ENCODE peak calls at places on chromosome 10, in ten cellular contexts. U is stimulated activated CD4-positive, alpha-beta T cell treated with anti-CD3 and anti-CD28 coated beads, Interleukin-4, amount 100 ng/mL, for 48 hours; V is amygdala; O is MV-4-11; Q is transverse colon; L is activated T-cell treated with anti-CD3 and anti-CD28 coated beads for 24 hours; H is SW480; X is brain microvascular endothelial cell; D is H4; Y is B cell. S is an unnamed sample.

GRCh38 chr10:93465806-93466675 is 16.1 kb downstream of the MYOF start:
- DNase-seq in U (no peak), V (no peak), O (no peak), Q (peak; percentile 87), L (no peak), H (peak; percentile 91), X (peak; percentile 89), D (peak; percentile 96), Y (no peak), S (no peak)

GRCh38 chr10:80413152-80413996 is 5.0 kb downstream of the PRXL2A start:
- DNase-seq in U (no peak), V (no peak), O (peak; percentile 75), Q (no peak), L (no peak), H (no peak), X (peak; percentile 59), D (peak; percentile 88), Y (no peak), S (no peak)

GRCh38 chr10:73879296-73880173 is 5.2 kb upstream of the CAMK2G start:
- DNase-seq in U (peak; percentile 92), V (peak; percentile 27), O (peak; percentile 88), Q (peak; percentile 93), L (peak; percentile 88), H (peak; percentile 83), X (peak; percentile 64), D (peak; percentile 84), Y (peak; percentile 98), S (peak; percentile 85)

GRCh38 chr10:34407227-34407626 is 407.9 kb downstream of the PARD3 start:
- DNase-seq in U (no peak), V (no peak), O (peak; percentile 80), Q (no peak), L (no peak), H (no peak), X (peak; percentile 73), D (peak; percentile 24), Y (no peak), S (no peak)

GRCh38 chr10:47348661-47349470 is 703 bp downstream of the RBP3 start:
- DNase-seq in U (no peak), V (no peak), O (no peak), Q (no peak), L (no peak), H (no peak), X (no peak), D (no peak), Y (no peak), S (no peak)

GRCh38 chr10:124534231-124534798 is 72.7 kb downstream of the LHPP start:
- DNase-seq in U (no peak), V (no peak), O (peak; percentile 23), Q (peak; percentile 58), L (no peak), H (peak; percentile 10), X (no peak), D (no peak), Y (peak; percentile 71), S (no peak)

GRCh38 chr10:77409697-77410471 is 227.7 kb downstream of the KCNMA1 start:
- DNase-seq in U (no peak), V (no peak), O (no peak), Q (peak; percentile 83), L (no peak), H (peak; percentile 61), X (no peak), D (no peak), Y (no peak), S (no peak)

GRCh38 chr10:26881600-26882331 is 21.0 kb upstream of the ABI1 start:
- DNase-seq in U (no peak), V (no peak), O (peak; percentile 53), Q (no peak), L (no peak), H (peak; percentile 77), X (peak; percentile 20), D (peak; percentile 48), Y (peak; percentile 71), S (peak; percentile 62)

GRCh38 chr10:5283305-5284158 is 81.2 kb upstream of the UCN3 start:
- DNase-seq in U (peak; percentile 30), V (no peak), O (peak; percentile 82), Q (peak; percentile 76), L (no peak), H (peak; percentile 70), X (peak; percentile 36), D (peak; percentile 49), Y (peak; percentile 22), S (no peak)

GRCh38 chr10:133276100-133276434 is 601 bp downstream of the ADAM8 start:
- DNase-seq in U (no peak), V (no peak), O (no peak), Q (no peak), L (no peak), H (no peak), X (no peak), D (no peak), Y (no peak), S (no peak)

GRCh38 chr10:58104419-58104818 is 163.3 kb downstream of the IPMK start:
- DNase-seq in U (no peak), V (no peak), O (no peak), Q (no peak), L (no peak), H (no peak), X (no peak), D (no peak), Y (no peak), S (no peak)

GRCh38 chr10:67760272-67760671 is 64.3 kb upstream of the CTNNA3 start:
- DNase-seq in U (no peak), V (no peak), O (no peak), Q (no peak), L (no peak), H (no peak), X (no peak), D (no peak), Y (no peak), S (no peak)

GRCh38 chr10:48964038-48964437 is 24.4 kb upstream of the LRRC18 start:
- DNase-seq in U (no peak), V (no peak), O (no peak), Q (no peak), L (no peak), H (no peak), X (no peak), D (no peak), Y (no peak), S (no peak)

GRCh38 chr10:129328531-129328930 is 138.5 kb upstream of the MGMT start:
- DNase-seq in U (no peak), V (no peak), O (no peak), Q (no peak), L (no peak), H (peak; percentile 13), X (peak; percentile 11), D (no peak), Y (no peak), S (no peak)

GRCh38 chr10:110709964-110710587 is 65.9 kb downstream of the RBM20 start:
- DNase-seq in U (no peak), V (no peak), O (no peak), Q (no peak), L (no peak), H (no peak), X (no peak), D (no peak), Y (no peak), S (no peak)

GRCh38 chr10:30462513-30462912 is 28.5 kb downstream of the MAP3K8 start:
- DNase-seq in U (no peak), V (no peak), O (no peak), Q (no peak), L (no peak), H (no peak), X (no peak), D (no peak), Y (no peak), S (no peak)

GRCh38 chr10:517236-517635 is 172.2 kb downstream of the DIP2C start:
- DNase-seq in U (no peak), V (no peak), O (no peak), Q (no peak), L (no peak), H (no peak), X (no peak), D (no peak), Y (no peak), S (no peak)

GRCh38 chr10:79176052-79176501 is 107.3 kb downstream of the ZMIZ1 start:
- DNase-seq in U (no peak), V (no peak), O (no peak), Q (no peak), L (no peak), H (no peak), X (no peak), D (no peak), Y (no peak), S (no peak)

GRCh38 chr10:110016037-110016436 is 8.3 kb downstream of the ADD3 start:
- DNase-seq in U (no peak), V (no peak), O (no peak), Q (no peak), L (no peak), H (no peak), X (no peak), D (no peak), Y (no peak), S (no peak)

GRCh38 chr10:116768786-116769185 is 26.4 kb upstream of the HSPA12A start:
- DNase-seq in U (no peak), V (no peak), O (no peak), Q (no peak), L (no peak), H (no peak), X (no peak), D (no peak), Y (no peak), S (no peak)

GRCh38 chr10:91046891-91047290 is 126.0 kb upstream of the ANKRD1 start:
- DNase-seq in U (no peak), V (no peak), O (no peak), Q (no peak), L (no peak), H (no peak), X (no peak), D (no peak), Y (no peak), S (no peak)

GRCh38 chr10:122140941-122141623 is 130.0 kb upstream of the BTBD16 start:
- DNase-seq in U (no peak), V (no peak), O (peak; percentile 95), Q (peak; percentile 75), L (no peak), H (peak; percentile 84), X (peak; percentile 93), D (peak; percentile 89), Y (no peak), S (no peak)

GRCh38 chr10:28480566-28480965 is 52.4 kb upstream of the WAC start:
- DNase-seq in U (no peak), V (no peak), O (no peak), Q (no peak), L (no peak), H (no peak), X (no peak), D (no peak), Y (no peak), S (no peak)

GRCh38 chr10:3652886-3653285 is 132.1 kb downstream of the KLF6 start:
- DNase-seq in U (peak; percentile 33), V (no peak), O (peak; percentile 15), Q (no peak), L (peak; percentile 20), H (no peak), X (no peak), D (no peak), Y (no peak), S (no peak)

GRCh38 chr10:26516540-26517101 is 78.5 kb downstream of the APBB1IP start:
- DNase-seq in U (no peak), V (no peak), O (no peak), Q (no peak), L (no peak), H (peak; percentile 7), X (no peak), D (no peak), Y (no peak), S (no peak)

GRCh38 chr10:71909399-71910083 is 54.7 kb upstream of the CHST3 start:
- DNase-seq in U (no peak), V (no peak), O (peak; percentile 37), Q (no peak), L (no peak), H (no peak), X (no peak), D (no peak), Y (no peak), S (no peak)

S was measured in GM10248.